ENCODE peak calls at places on chromosomes 4 and X, in nine cellular contexts. A, U, T, C, O, Z, S, H and I are unnamed samples.

GRCh38 chr4:41137879-41138278 is 76.5 kb downstream of the APBB2 start:
- DNase-seq in H (no peak), C (no peak), T (no peak), Z (no peak), O (no peak), U (no peak), A (no peak), S (no peak), I (no peak)

GRCh38 chrX:70437011-70437410 is 7.6 kb upstream of the DLG3 start:
- DNase-seq in A (no peak), S (no peak), C (no peak), H (no peak), T (no peak), O (no peak), Z (no peak), U (no peak), I (no peak)

GRCh38 chr4:84855774-84856173 is 110.7 kb downstream of the WDFY3 start:
- DNase-seq in O (no peak), A (peak), H (peak), Z (peak), T (no peak), S (no peak), U (no peak), C (no peak), I (no peak)

GRCh38 chr4:188781655-188782054 is 642.4 kb downstream of the TRIML1 start:
- DNase-seq in O (no peak), Z (no peak), H (no peak), T (peak), S (no peak), U (no peak), C (peak), A (no peak), I (no peak)

GRCh38 chrX:40877869-40878268 is 142.5 kb upstream of the MED14 start:
- DNase-seq in T (peak), S (no peak), C (no peak), H (peak), A (no peak), Z (no peak), U (no peak), O (no peak), I (no peak)

GRCh38 chrX:129772796-129773431 is 6.8 kb upstream of the SASH3 start:
- DNase-seq in S (no peak), U (no peak), O (peak), H (peak), C (no peak), A (peak), T (no peak), Z (peak), I (peak)

GRCh38 chrX:6738518-6739470 is 203.9 kb upstream of the VCX3A start:
- DNase-seq in T (no peak), H (no peak), A (no peak), Z (no peak), O (peak), C (no peak), U (no peak), S (no peak), I (no peak)

GRCh38 chr4:128393111-128393704 is 105.6 kb upstream of the PGRMC2 start:
- DNase-seq in S (no peak), C (no peak), U (no peak), Z (no peak), T (peak), O (no peak), H (no peak), A (no peak), I (no peak)

GRCh38 chr4:134027931-134028330 is 173.7 kb downstream of the PABPC4L start:
- DNase-seq in O (no peak), Z (no peak), S (no peak), C (no peak), T (peak), U (no peak), A (no peak), H (no peak), I (no peak)

GRCh38 chr4:82905205-82905604 is 4.7 kb downstream of the THAP9 start:
- DNase-seq in C (no peak), U (no peak), A (no peak), S (no peak), T (no peak), H (no peak), Z (no peak), O (no peak), I (no peak)

GRCh38 chrX:41619221-41619620 is 69.6 kb upstream of the GPR34 start:
- DNase-seq in U (no peak), Z (no peak), S (no peak), T (peak), O (no peak), H (no peak), A (no peak), C (no peak), I (no peak)

GRCh38 chrX:2707334-2707760 is 16.3 kb downstream of the CD99 start:
- DNase-seq in C (peak), Z (peak), O (peak), A (peak), H (peak), U (peak), S (peak), T (peak), I (peak)

GRCh38 chr4:93317046-93317445 is 511.5 kb upstream of the ATOH1 start:
- DNase-seq in C (no peak), H (no peak), Z (no peak), T (no peak), O (no peak), U (no peak), A (no peak), S (no peak), I (no peak)

GRCh38 chr4:88794087-88794486 is 96.5 kb upstream of the NAP1L5 start:
- DNase-seq in C (no peak), H (no peak), A (no peak), S (no peak), U (no peak), O (no peak), T (no peak), Z (no peak), I (no peak)

GRCh38 chr4:74932832-74933561 is at the start of gene PARM1:
- DNase-seq in A (peak), C (peak), H (peak), Z (peak), T (peak), S (peak), O (peak), U (no peak), I (peak)

GRCh38 chr4:74933562-74934015 is 673 bp downstream of the PARM1 start:
- DNase-seq in Z (peak), A (no peak), H (peak), S (peak), C (no peak), O (peak), U (no peak), T (peak), I (peak)

GRCh38 chr4:74932010-74932409 is 906 bp upstream of the PARM1 start:
- DNase-seq in S (no peak), U (no peak), H (no peak), O (no peak), Z (peak), A (no peak), T (no peak), C (no peak), I (no peak)

GRCh38 chr4:74934016-74934821 is 1.3 kb downstream of the PARM1 start:
- DNase-seq in O (peak), U (no peak), S (peak), H (peak), C (peak), T (peak), Z (peak), A (no peak), I (peak)

GRCh38 chr4:74934822-74935326 is 2.0 kb downstream of the PARM1 start:
- DNase-seq in U (no peak), C (peak), S (no peak), T (no peak), O (no peak), Z (no peak), H (no peak), A (no peak), I (no peak)
- H3K27ac ChIP-seq in U (no peak), C (no peak), S (peak), T (no peak), O (peak), Z (peak), H (peak), A (peak), I (peak)

GRCh38 chr4:15681067-15681371 is 608 bp upstream of the FAM200B start:
- DNase-seq in O (no peak), T (no peak), Z (no peak), A (no peak), U (no peak), C (no peak), H (no peak), S (no peak), I (no peak)
- H3K27ac ChIP-seq in O (peak), T (peak), Z (no peak), A (peak), U (peak), C (peak), H (peak), S (no peak), I (peak)

GRCh38 chrX:102768984-102769761 is 48.6 kb downstream of the GPRASP3 start:
- DNase-seq in S (peak), U (peak), C (peak), O (peak), T (peak), H (peak), Z (peak), A (peak), I (peak)

GRCh38 chrX:102767287-102767686 is 46.7 kb downstream of the GPRASP3 start:
- DNase-seq in A (no peak), H (no peak), S (no peak), C (no peak), Z (no peak), O (no peak), U (no peak), T (no peak), I (no peak)

GRCh38 chrX:102765217-102765616 is 44.7 kb downstream of the GPRASP3 start:
- DNase-seq in U (no peak), S (no peak), O (no peak), T (peak), H (peak), Z (peak), C (no peak), A (no peak), I (no peak)

GRCh38 chrX:102765794-102766193 is 45.3 kb downstream of the GPRASP3 start:
- DNase-seq in A (peak), S (no peak), O (peak), C (no peak), U (no peak), T (peak), Z (no peak), H (peak), I (no peak)
- H3K27ac ChIP-seq in A (peak), S (no peak), O (peak), C (no peak), U (no peak), T (peak), Z (peak), H (no peak), I (no peak)

GRCh38 chr4:2733844-2734574 is 22.1 kb downstream of the TNIP2 start:
- DNase-seq in C (no peak), T (no peak), U (no peak), Z (no peak), A (no peak), H (no peak), S (peak), O (no peak), I (no peak)

GRCh38 chr4:2731907-2732314 is 24.2 kb downstream of the TNIP2 start:
- DNase-seq in C (no peak), Z (no peak), O (no peak), T (no peak), H (no peak), U (no peak), A (peak), S (peak), I (no peak)

GRCh38 chr4:2732526-2732925 is 23.6 kb downstream of the TNIP2 start:
- DNase-seq in U (no peak), A (no peak), T (no peak), H (no peak), S (no peak), O (no peak), C (no peak), Z (no peak), I (no peak)

GRCh38 chr4:2734618-2735017 is 21.5 kb downstream of the TNIP2 start:
- DNase-seq in O (no peak), T (no peak), H (no peak), Z (no peak), S (no peak), C (no peak), A (no peak), U (no peak), I (no peak)

DNA sequence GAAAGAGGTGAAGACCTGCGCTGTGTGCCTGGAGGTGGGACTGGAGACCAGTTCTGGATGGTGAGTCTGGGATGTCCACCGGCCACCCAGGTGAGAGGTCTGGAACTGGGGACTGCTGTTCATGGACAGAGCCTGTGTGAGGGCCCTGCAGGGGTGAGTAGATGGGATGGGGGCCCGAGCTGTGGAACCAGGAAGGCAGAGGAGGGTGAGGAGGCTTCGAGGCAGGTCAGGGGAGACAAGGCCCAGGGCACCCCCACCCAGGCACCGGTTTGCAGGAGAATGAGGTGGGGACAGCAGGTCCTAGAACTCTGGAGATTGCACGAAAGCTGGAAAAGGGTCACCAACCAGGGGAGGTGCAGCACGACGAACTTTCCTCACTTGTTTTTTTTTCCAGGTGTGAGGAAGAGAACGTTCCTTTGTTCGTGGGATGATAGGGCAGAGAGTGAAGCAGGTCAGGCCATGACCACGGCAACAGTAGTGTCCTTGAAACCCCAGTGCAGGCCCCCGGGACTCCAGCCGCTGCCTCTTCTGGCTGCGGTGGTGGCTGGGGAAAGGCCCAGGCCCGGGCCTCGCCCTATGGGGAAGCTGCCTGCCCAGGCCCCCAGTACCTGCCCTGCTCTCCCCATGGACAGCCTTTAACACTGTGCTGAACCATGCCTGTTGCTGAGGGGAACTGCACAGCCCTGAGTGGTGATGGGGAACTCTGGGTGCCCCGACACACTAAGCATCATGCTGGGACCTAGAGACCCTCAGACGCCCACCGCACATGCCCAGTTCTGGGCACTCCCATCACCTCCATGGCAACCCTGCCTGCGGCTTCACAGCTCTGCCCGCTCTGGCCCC is 22.9 kb downstream of the TNIP2 start:
- DNase-seq in H (no peak), T (no peak), Z (no peak), U (no peak), A (peak), C (no peak), S (peak), O (no peak), I (no peak)
- H3K27ac ChIP-seq in H (no peak), T (no peak), Z (no peak), U (no peak), A (no peak), C (no peak), S (no peak), O (no peak), I (no peak)

GRCh38 chr4:2812600-2812932 is 19.7 kb downstream of the SH3BP2 start:
- DNase-seq in A (peak), S (no peak), Z (no peak), U (no peak), T (no peak), O (no peak), H (no peak), C (no peak), I (no peak)
- H3K27ac ChIP-seq in A (peak), S (no peak), Z (peak), U (peak), T (peak), O (peak), H (no peak), C (peak), I (peak)

GRCh38 chr4:76002176-76002575 is 5.1 kb downstream of the CXCL9 start:
- DNase-seq in A (peak), T (no peak), O (no peak), Z (no peak), S (no peak), C (no peak), U (no peak), H (no peak), I (no peak)
- H3K27ac ChIP-seq in A (peak), T (no peak), O (no peak), Z (no peak), S (no peak), C (no peak), U (no peak), H (no peak), I (no peak)

DNA sequence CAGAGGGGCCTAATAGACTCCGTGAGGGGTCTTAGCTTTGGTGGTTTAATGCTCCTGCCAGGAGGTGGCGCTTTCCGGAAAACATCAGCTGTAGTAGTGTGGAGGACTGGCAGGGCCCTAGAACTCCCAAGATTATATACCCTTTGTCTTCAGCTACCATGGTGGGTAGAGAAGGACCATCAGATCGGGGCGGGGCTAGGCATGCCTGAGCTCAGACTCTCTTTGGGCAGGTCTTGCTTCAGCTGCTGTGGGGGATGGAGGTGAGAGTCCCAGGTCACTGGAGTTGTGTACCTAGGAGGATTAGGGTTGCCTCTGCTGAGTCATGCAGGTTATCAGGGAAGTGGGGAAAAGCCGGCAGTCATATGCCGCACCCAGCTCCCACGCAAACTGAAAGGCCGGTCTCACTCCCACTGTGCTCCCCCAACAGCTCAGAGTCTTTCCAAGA is 63.0 kb upstream of the AGA start:
- DNase-seq in T (no peak), H (no peak), S (no peak), O (peak), A (no peak), C (peak), Z (no peak), U (no peak), I (no peak)
- H3K27ac ChIP-seq in T (no peak), H (no peak), S (no peak), O (no peak), A (no peak), C (no peak), Z (no peak), U (no peak), I (no peak)

DNA sequence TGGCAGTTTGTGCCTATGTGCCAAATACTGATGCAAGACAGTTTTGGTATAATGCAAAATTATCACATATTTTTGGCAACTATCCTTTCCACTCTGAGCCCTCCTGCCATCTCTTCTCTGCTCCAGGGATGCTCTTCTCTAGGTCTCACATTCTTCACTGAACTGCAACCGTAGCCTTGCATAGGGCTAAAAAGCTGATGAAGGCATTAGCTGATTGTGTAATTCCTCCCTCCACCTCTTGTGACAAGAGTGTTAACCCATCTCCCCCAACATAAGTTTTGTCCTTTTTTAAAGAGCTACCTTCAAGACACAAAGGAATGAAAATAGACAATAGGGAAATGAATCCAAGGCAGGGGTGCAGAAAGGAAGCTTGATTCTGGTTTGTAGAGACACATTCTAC is 33.1 kb upstream of the ANK2 start:
- DNase-seq in O (no peak), H (no peak), Z (no peak), A (no peak), S (no peak), U (no peak), C (no peak), T (no peak), I (no peak)
- H3K27ac ChIP-seq in O (no peak), H (no peak), Z (no peak), A (no peak), S (no peak), U (no peak), C (no peak), T (no peak), I (no peak)